ENCODE peak calls at places on chromosomes 5 and 9, in six cellular contexts. One of them, this sample, is unnamed.

GRCh38 chr5:177491429-177491945 is 5.9 kb downstream of the PDLIM7 start:
- DNase-seq in adipocyte: peak
- DNase-seq in AG08395: peak
- DNase-seq in naive thymus-derived CD8-positive, alpha-beta T cell: no peak
- DNase-seq in SK-N-SH: peak
- DNase-seq in neural progenitor cell: peak
- DNase-seq in this sample: peak

GRCh38 chr5:31864015-31864414 is 225.1 kb downstream of the PDZD2 start:
- DNase-seq in adipocyte: no peak
- DNase-seq in AG08395: no peak
- DNase-seq in naive thymus-derived CD8-positive, alpha-beta T cell: no peak
- DNase-seq in SK-N-SH: peak
- DNase-seq in neural progenitor cell: peak
- DNase-seq in this sample: peak

GRCh38 chr5:148166550-148167283 is 1.6 kb upstream of the SPINK14 start:
- DNase-seq in adipocyte: no peak
- DNase-seq in AG08395: no peak
- DNase-seq in naive thymus-derived CD8-positive, alpha-beta T cell: no peak
- DNase-seq in SK-N-SH: no peak
- DNase-seq in neural progenitor cell: no peak
- DNase-seq in this sample: no peak

GRCh38 chr9:37010180-37010579 is 23.9 kb downstream of the PAX5 start:
- DNase-seq in adipocyte: no peak
- DNase-seq in AG08395: no peak
- DNase-seq in naive thymus-derived CD8-positive, alpha-beta T cell: no peak
- DNase-seq in SK-N-SH: no peak
- DNase-seq in neural progenitor cell: no peak
- DNase-seq in this sample: no peak

GRCh38 chr5:54719384-54720306 is 202.1 kb downstream of the SNX18 start:
- DNase-seq in adipocyte: peak
- DNase-seq in AG08395: peak
- DNase-seq in naive thymus-derived CD8-positive, alpha-beta T cell: no peak
- DNase-seq in SK-N-SH: no peak
- DNase-seq in neural progenitor cell: peak
- DNase-seq in this sample: no peak

GRCh38 chr5:132751444-132751843 is 4.2 kb downstream of the CCNI2 start:
- DNase-seq in adipocyte: peak
- DNase-seq in AG08395: peak
- DNase-seq in naive thymus-derived CD8-positive, alpha-beta T cell: no peak
- DNase-seq in SK-N-SH: no peak
- DNase-seq in neural progenitor cell: no peak
- DNase-seq in this sample: no peak

GRCh38 chr5:169020102-169020501 is 280.8 kb downstream of the SLIT3 start:
- DNase-seq in adipocyte: peak
- DNase-seq in AG08395: peak
- DNase-seq in naive thymus-derived CD8-positive, alpha-beta T cell: no peak
- DNase-seq in SK-N-SH: peak
- DNase-seq in neural progenitor cell: peak
- DNase-seq in this sample: peak

GRCh38 chr5:79193643-79194042 is 42.3 kb upstream of the JMY start:
- DNase-seq in adipocyte: peak
- DNase-seq in AG08395: peak
- DNase-seq in naive thymus-derived CD8-positive, alpha-beta T cell: no peak
- DNase-seq in SK-N-SH: no peak
- DNase-seq in neural progenitor cell: no peak
- DNase-seq in this sample: no peak

GRCh38 chr5:168324864-168325615 is 33.6 kb downstream of the WWC1 start:
- DNase-seq in adipocyte: no peak
- DNase-seq in AG08395: no peak
- DNase-seq in naive thymus-derived CD8-positive, alpha-beta T cell: no peak
- DNase-seq in SK-N-SH: no peak
- DNase-seq in neural progenitor cell: no peak
- DNase-seq in this sample: no peak

GRCh38 chr5:128487041-128487440 is 51.0 kb downstream of the FBN2 start:
- DNase-seq in adipocyte: peak
- DNase-seq in AG08395: no peak
- DNase-seq in naive thymus-derived CD8-positive, alpha-beta T cell: no peak
- DNase-seq in SK-N-SH: no peak
- DNase-seq in neural progenitor cell: no peak
- DNase-seq in this sample: no peak

GRCh38 chr5:9545301-9545958 is 445 bp downstream of the SEMA5A start:
- DNase-seq in adipocyte: peak
- DNase-seq in AG08395: no peak
- DNase-seq in naive thymus-derived CD8-positive, alpha-beta T cell: no peak
- DNase-seq in SK-N-SH: peak
- DNase-seq in neural progenitor cell: peak
- DNase-seq in this sample: peak

GRCh38 chr5:93755716-93756115 is 14.3 kb upstream of the POU5F2 start:
- DNase-seq in adipocyte: no peak
- DNase-seq in AG08395: no peak
- DNase-seq in naive thymus-derived CD8-positive, alpha-beta T cell: no peak
- DNase-seq in SK-N-SH: no peak
- DNase-seq in neural progenitor cell: no peak
- DNase-seq in this sample: no peak

GRCh38 chr5:10719965-10720364 is 41.1 kb downstream of the DAP start:
- DNase-seq in adipocyte: peak
- DNase-seq in AG08395: peak
- DNase-seq in naive thymus-derived CD8-positive, alpha-beta T cell: no peak
- DNase-seq in SK-N-SH: no peak
- DNase-seq in neural progenitor cell: no peak
- DNase-seq in this sample: no peak

GRCh38 chr9:117809751-117810150 is 105.5 kb downstream of the TLR4 start:
- DNase-seq in adipocyte: no peak
- DNase-seq in AG08395: no peak
- DNase-seq in naive thymus-derived CD8-positive, alpha-beta T cell: no peak
- DNase-seq in SK-N-SH: no peak
- DNase-seq in neural progenitor cell: no peak
- DNase-seq in this sample: no peak

GRCh38 chr5:65708140-65708539 is 13.8 kb downstream of the SGTB start:
- DNase-seq in adipocyte: peak
- DNase-seq in AG08395: no peak
- DNase-seq in naive thymus-derived CD8-positive, alpha-beta T cell: no peak
- DNase-seq in SK-N-SH: no peak
- DNase-seq in neural progenitor cell: no peak
- DNase-seq in this sample: no peak

GRCh38 chr5:156366536-156366935 is 39.6 kb downstream of the SGCD start:
- DNase-seq in adipocyte: peak
- DNase-seq in AG08395: no peak
- DNase-seq in naive thymus-derived CD8-positive, alpha-beta T cell: no peak
- DNase-seq in SK-N-SH: no peak
- DNase-seq in neural progenitor cell: no peak
- DNase-seq in this sample: no peak

GRCh38 chr5:20229286-20230005 is 241.4 kb upstream of the CDH18 start:
- DNase-seq in adipocyte: peak
- DNase-seq in AG08395: no peak
- DNase-seq in naive thymus-derived CD8-positive, alpha-beta T cell: no peak
- DNase-seq in SK-N-SH: no peak
- DNase-seq in neural progenitor cell: no peak
- DNase-seq in this sample: no peak

GRCh38 chr5:28734396-28734795 is 1696.0 kb upstream of the CDH9 start:
- DNase-seq in adipocyte: no peak
- DNase-seq in AG08395: no peak
- DNase-seq in naive thymus-derived CD8-positive, alpha-beta T cell: no peak
- DNase-seq in SK-N-SH: no peak
- DNase-seq in neural progenitor cell: no peak
- DNase-seq in this sample: no peak

GRCh38 chr5:143217065-143217803 is 186.3 kb downstream of the NR3C1 start:
- DNase-seq in adipocyte: peak
- DNase-seq in AG08395: no peak
- DNase-seq in naive thymus-derived CD8-positive, alpha-beta T cell: no peak
- DNase-seq in SK-N-SH: no peak
- DNase-seq in neural progenitor cell: peak
- DNase-seq in this sample: peak

GRCh38 chr9:109014267-109015025 is 1.1 kb upstream of the CTNNAL1 start:
- DNase-seq in adipocyte: peak
- DNase-seq in AG08395: peak
- DNase-seq in naive thymus-derived CD8-positive, alpha-beta T cell: no peak
- DNase-seq in SK-N-SH: no peak
- DNase-seq in neural progenitor cell: peak
- DNase-seq in this sample: peak

GRCh38 chr5:142017832-142018427 is 5.1 kb upstream of the GNPDA1 start:
- DNase-seq in adipocyte: no peak
- DNase-seq in AG08395: no peak
- DNase-seq in naive thymus-derived CD8-positive, alpha-beta T cell: no peak
- DNase-seq in SK-N-SH: no peak
- DNase-seq in neural progenitor cell: no peak
- DNase-seq in this sample: no peak

GRCh38 chr5:23012842-23013241 is 159.7 kb upstream of the CDH12 start:
- DNase-seq in adipocyte: no peak
- DNase-seq in AG08395: no peak
- DNase-seq in naive thymus-derived CD8-positive, alpha-beta T cell: no peak
- DNase-seq in SK-N-SH: no peak
- DNase-seq in neural progenitor cell: no peak
- DNase-seq in this sample: no peak

GRCh38 chr5:141182248-141182647 is at the start of gene PCDHB16:
- DNase-seq in adipocyte: peak
- DNase-seq in AG08395: peak
- DNase-seq in naive thymus-derived CD8-positive, alpha-beta T cell: no peak
- DNase-seq in SK-N-SH: peak
- DNase-seq in neural progenitor cell: peak
- DNase-seq in this sample: peak

GRCh38 chr5:140311011-140311467 is 8.1 kb upstream of the PFDN1 start:
- DNase-seq in adipocyte: peak
- DNase-seq in AG08395: peak
- DNase-seq in naive thymus-derived CD8-positive, alpha-beta T cell: no peak
- DNase-seq in SK-N-SH: no peak
- DNase-seq in neural progenitor cell: no peak
- DNase-seq in this sample: no peak

GRCh38 chr9:124602204-124602603 is 95.0 kb upstream of the NR5A1 start:
- DNase-seq in adipocyte: no peak
- DNase-seq in AG08395: no peak
- DNase-seq in naive thymus-derived CD8-positive, alpha-beta T cell: no peak
- DNase-seq in SK-N-SH: no peak
- DNase-seq in neural progenitor cell: no peak
- DNase-seq in this sample: no peak

GRCh38 chr5:107389130-107389553 is 281.6 kb downstream of the EFNA5 start:
- DNase-seq in adipocyte: peak
- DNase-seq in AG08395: peak
- DNase-seq in naive thymus-derived CD8-positive, alpha-beta T cell: no peak
- DNase-seq in SK-N-SH: no peak
- DNase-seq in neural progenitor cell: no peak
- DNase-seq in this sample: peak

GRCh38 chr9:104075801-104076753 is 18.0 kb upstream of the SMC2 start:
- DNase-seq in adipocyte: peak
- DNase-seq in AG08395: peak
- DNase-seq in naive thymus-derived CD8-positive, alpha-beta T cell: no peak
- DNase-seq in SK-N-SH: no peak
- DNase-seq in neural progenitor cell: no peak
- DNase-seq in this sample: no peak

GRCh38 chr9:71746753-71747115 is 21.6 kb downstream of the CEMIP2 start:
- DNase-seq in adipocyte: no peak
- DNase-seq in AG08395: no peak
- DNase-seq in naive thymus-derived CD8-positive, alpha-beta T cell: no peak
- DNase-seq in SK-N-SH: no peak
- DNase-seq in neural progenitor cell: no peak
- DNase-seq in this sample: no peak

GRCh38 chr5:133865113-133865512 is 103.3 kb downstream of the C5orf15 start:
- DNase-seq in adipocyte: no peak
- DNase-seq in AG08395: no peak
- DNase-seq in naive thymus-derived CD8-positive, alpha-beta T cell: no peak
- DNase-seq in SK-N-SH: peak
- DNase-seq in neural progenitor cell: no peak
- DNase-seq in this sample: no peak

This sample was measured in NCI-H82.